ENCODE peak calls at places on chromosomes 13 and 19, in six cellular contexts. E is AG09319, V is cardiac fibroblast, Z is endothelial cell, Q is A673, D is neural crest cell. M is an unnamed sample.
A peak's percentile ranks its signal among the peaks of the same experiment; 100 is the strongest.

GRCh38 chr19:5621311-5621944 is 1.1 kb downstream of the SAFB2 start:
- DNase-seq in E (no peak), V (no peak), Z (no peak), Q (no peak), D (no peak), M (no peak)

GRCh38 chr13:99991013-99991805 is 9.6 kb downstream of the ZIC2 start:
- DNase-seq in E (no peak), V (no peak), Z (no peak), Q (peak; percentile 64), D (no peak), M (no peak)

GRCh38 chr13:28579334-28579733 is 79.6 kb upstream of the POMP start:
- DNase-seq in E (no peak), V (no peak), Z (peak; percentile 23), Q (no peak), D (no peak), M (no peak)

GRCh38 chr13:66414196-66414800 is 815.8 kb downstream of the PCDH9 start:
- DNase-seq in E (no peak), V (no peak), Z (no peak), Q (no peak), D (no peak), M (no peak)

GRCh38 chr13:101523732-101524131 is 71.3 kb downstream of the ITGBL1 start:
- DNase-seq in E (no peak), V (peak; percentile 88), Z (no peak), Q (peak; percentile 65), D (no peak), M (no peak)

GRCh38 chr13:112072531-112073244 is 5.7 kb downstream of the SOX1 start:
- DNase-seq in E (no peak), V (no peak), Z (peak; percentile 49), Q (peak; percentile 86), D (peak; percentile 79), M (no peak)

GRCh38 chr19:56404705-56405056 is 549 bp downstream of the ZNF583 start:
- DNase-seq in E (no peak), V (peak; percentile 13), Z (no peak), Q (no peak), D (no peak), M (no peak)

GRCh38 chr19:18710986-18711751 is 27.7 kb downstream of the CRTC1 start:
- DNase-seq in E (peak; percentile 34), V (no peak), Z (no peak), Q (no peak), D (no peak), M (no peak)

GRCh38 chr19:19098703-19099632 is 35.2 kb downstream of the SLC25A42 start:
- DNase-seq in E (no peak), V (no peak), Z (no peak), Q (no peak), D (no peak), M (no peak)

GRCh38 chr19:38417544-38418506 is 8.2 kb downstream of the RASGRP4 start:
- DNase-seq in E (no peak), V (no peak), Z (peak; percentile 52), Q (peak; percentile 62), D (peak; percentile 46), M (peak; percentile 67)

GRCh38 chr19:14979136-14979497 is 547 bp downstream of the SLC1A6 start:
- DNase-seq in E (no peak), V (no peak), Z (no peak), Q (no peak), D (no peak), M (no peak)

GRCh38 chr13:59680429-59681024 is 483.2 kb downstream of the DIAPH3 start:
- DNase-seq in E (no peak), V (peak; percentile 55), Z (no peak), Q (peak; percentile 78), D (no peak), M (peak; percentile 25)

GRCh38 chr13:110057052-110057451 is 249.9 kb downstream of the COL4A1 start:
- DNase-seq in E (no peak), V (no peak), Z (no peak), Q (no peak), D (no peak), M (no peak)

GRCh38 chr19:50669319-50670101 is 20.3 kb downstream of the C19orf81 start:
- DNase-seq in E (no peak), V (peak; percentile 35), Z (no peak), Q (peak; percentile 64), D (peak; percentile 51), M (peak; percentile 75)

GRCh38 chr13:79402074-79402635 is 3.9 kb downstream of the RBM26 start:
- DNase-seq in E (no peak), V (no peak), Z (no peak), Q (no peak), D (no peak), M (no peak)

GRCh38 chr13:64924401-64924800 is 2305.7 kb downstream of the PCDH9 start:
- DNase-seq in E (no peak), V (no peak), Z (no peak), Q (no peak), D (no peak), M (no peak)

GRCh38 chr13:44648392-44649117 is 72.4 kb upstream of the TSC22D1 start:
- DNase-seq in E (no peak), V (peak; percentile 55), Z (no peak), Q (peak; percentile 37), D (no peak), M (peak; percentile 55)

GRCh38 chr13:95258619-95259194 is 42.5 kb downstream of the ABCC4 start:
- DNase-seq in E (no peak), V (no peak), Z (no peak), Q (no peak), D (no peak), M (no peak)

GRCh38 chr13:64339373-64340063 is 2890.6 kb downstream of the PCDH9 start:
- DNase-seq in E (no peak), V (no peak), Z (no peak), Q (no peak), D (no peak), M (no peak)

GRCh38 chr19:47714339-47714738 is 1.1 kb downstream of the EHD2 start:
- DNase-seq in E (no peak), V (no peak), Z (no peak), Q (no peak), D (no peak), M (no peak)

GRCh38 chr19:57803594-57804325 is 11.0 kb downstream of the ZNF552 start:
- DNase-seq in E (no peak), V (peak; percentile 76), Z (peak; percentile 53), Q (peak; percentile 40), D (peak; percentile 45), M (no peak)

GRCh38 chr13:26482451-26483197 is 74.9 kb upstream of the WASF3 start:
- DNase-seq in E (no peak), V (peak; percentile 86), Z (peak; percentile 71), Q (peak; percentile 83), D (peak; percentile 71), M (peak; percentile 74)

GRCh38 chr19:14758816-14759215 is 19.5 kb downstream of the ADGRE2 start:
- DNase-seq in E (no peak), V (no peak), Z (no peak), Q (peak; percentile 39), D (no peak), M (no peak)

GRCh38 chr19:3360494-3361383 is 5.6 kb upstream of the NFIC start:
- DNase-seq in E (no peak), V (peak; percentile 51), Z (no peak), Q (peak; percentile 75), D (no peak), M (peak; percentile 91)

GRCh38 chr13:105773887-105774538 is 761.4 kb downstream of the EFNB2 start:
- DNase-seq in E (no peak), V (peak; percentile 9), Z (no peak), Q (peak; percentile 40), D (no peak), M (no peak)

GRCh38 chr13:90974249-90974954 is 373.1 kb upstream of the MIR17HG start:
- DNase-seq in E (no peak), V (no peak), Z (no peak), Q (no peak), D (no peak), M (no peak)

DNA sequence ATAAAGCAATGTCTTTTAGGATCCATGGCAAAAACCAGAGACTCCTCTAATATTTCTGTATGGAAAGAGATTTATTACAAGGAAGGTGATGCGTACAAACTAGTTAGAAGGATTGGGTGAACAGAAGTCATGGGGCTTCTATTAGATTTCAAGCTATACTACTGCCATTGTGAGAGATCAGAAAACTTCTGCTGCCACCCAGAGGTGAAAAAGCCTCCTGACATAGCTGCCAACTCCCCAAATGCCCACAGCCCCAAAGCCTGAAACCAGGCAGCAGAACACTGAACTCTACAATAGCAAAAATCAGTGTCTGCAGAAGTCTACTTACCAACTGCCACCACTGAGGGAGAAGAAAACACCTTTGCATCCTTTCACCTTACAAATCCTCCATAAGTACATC is 379.0 kb upstream of the MIR17HG start:
- DNase-seq in E (no peak), V (peak; percentile 1), Z (peak; percentile 54), Q (peak; percentile 41), D (peak; percentile 20), M (peak; percentile 4)
- TF ChIP-seq CTCF in E (no peak), V (no peak), Z (peak; percentile 41), Q (peak; percentile 57), D (peak; percentile 54), M (no peak)

GRCh38 chr13:50422181-50423148 is 407.2 kb downstream of the KCNRG start:
- DNase-seq in E (no peak), V (no peak), Z (no peak), Q (no peak), D (no peak), M (no peak)
- TF ChIP-seq CTCF in E (no peak), V (no peak), Z (no peak), Q (no peak), D (no peak), M (no peak)

GRCh38 chr19:45402469-45403070 is 2.3 kb downstream of the PPP1R13L start:
- DNase-seq in E (no peak), V (peak; percentile 38), Z (peak; percentile 79), Q (no peak), D (peak; percentile 59), M (peak; percentile 69)
- TF ChIP-seq CTCF in E (peak; percentile 27), V (no peak), Z (peak; percentile 77), Q (peak; percentile 54), D (peak; percentile 78), M (peak; percentile 56)

GRCh38 chr19:11560404-11560988 is 1.5 kb upstream of the ELOF1 start:
- DNase-seq in E (peak; percentile 40), V (peak; percentile 80), Z (peak; percentile 71), Q (peak; percentile 92), D (peak; percentile 52), M (peak; percentile 67)

GRCh38 chr19:11563530-11563929 is 4.5 kb upstream of the ELOF1 start:
- DNase-seq in E (no peak), V (no peak), Z (no peak), Q (no peak), D (no peak), M (no peak)

GRCh38 chr19:11556634-11557420 is 2.2 kb downstream of the ELOF1 start:
- DNase-seq in E (no peak), V (no peak), Z (no peak), Q (no peak), D (no peak), M (no peak)

GRCh38 chr19:11555246-11555645 is 3.8 kb downstream of the ELOF1 start:
- DNase-seq in E (no peak), V (no peak), Z (no peak), Q (no peak), D (no peak), M (no peak)

GRCh38 chr19:11558881-11559828 is at the start of gene ELOF1:
- DNase-seq in E (peak; percentile 95), V (peak; percentile 98), Z (peak; percentile 93), Q (peak; percentile 99), D (peak; percentile 93), M (peak; percentile 96)
- TF ChIP-seq CTCF in E (peak; percentile 27), V (peak; percentile 24), Z (no peak), Q (peak; percentile 23), D (no peak), M (peak; percentile 25)